ENCODE peak calls at places on chromosome 22, in nine cellular contexts. L is RWPE1; Q is CD8-positive, alpha-beta memory T cell; Y is IMR-90; D is heart right ventricle; V is thoracic aorta; O is SK-N-MC; U is MM.1S; Z is HCT116. E is an unnamed sample.

GRCh38 chr22:45181240-45181639 is 17.5 kb downstream of the NUP50 start:
- DNase-seq in L (no peak), Q (no peak), Y (no peak), D (no peak), V (no peak), O (no peak), U (no peak), Z (no peak), E (no peak)

GRCh38 chr22:50236731-50237409 is 8.0 kb downstream of the TUBGCP6 start:
- DNase-seq in L (no peak), Q (no peak), Y (peak; percentile 17), D (no peak), V (no peak), O (no peak), U (peak; percentile 24), Z (no peak), E (no peak)

GRCh38 chr22:27842994-27843431 is 41.5 kb upstream of the MN1 start:
- DNase-seq in L (no peak), Q (no peak), Y (no peak), D (no peak), V (no peak), O (peak; percentile 91), U (no peak), Z (no peak), E (no peak)

GRCh38 chr22:30859714-30860095 is 108.9 kb downstream of the MORC2 start:
- DNase-seq in L (no peak), Q (no peak), Y (no peak), D (no peak), V (no peak), O (no peak), U (no peak), Z (no peak), E (no peak)

GRCh38 chr22:50678651-50679521 is 6.3 kb downstream of the SHANK3 start:
- DNase-seq in L (no peak), Q (no peak), Y (no peak), D (no peak), V (no peak), O (no peak), U (no peak), Z (no peak), E (no peak)

GRCh38 chr22:19641254-19641982 is 72.9 kb upstream of the SEPTIN5 start:
- DNase-seq in L (no peak), Q (no peak), Y (no peak), D (no peak), V (no peak), O (no peak), U (peak; percentile 14), Z (peak; percentile 19), E (no peak)

GRCh38 chr22:31556627-31557203 is 60.4 kb downstream of the SFI1 start:
- DNase-seq in L (peak; percentile 13), Q (no peak), Y (peak; percentile 46), D (no peak), V (no peak), O (no peak), U (peak; percentile 32), Z (peak; percentile 6), E (no peak)

GRCh38 chr22:21951931-21952465 is 650 bp downstream of the PPM1F start:
- DNase-seq in L (no peak), Q (no peak), Y (peak; percentile 53), D (no peak), V (no peak), O (no peak), U (peak; percentile 15), Z (no peak), E (no peak)

GRCh38 chr22:41535244-41535643 is 9.0 kb downstream of the POLR3H start:
- DNase-seq in L (no peak), Q (no peak), Y (no peak), D (no peak), V (no peak), O (no peak), U (no peak), Z (no peak), E (no peak)

GRCh38 chr22:28950567-28951411 is 67.4 kb downstream of the ZNRF3 start:
- DNase-seq in L (no peak), Q (no peak), Y (no peak), D (no peak), V (no peak), O (no peak), U (no peak), Z (no peak), E (no peak)

GRCh38 chr22:20887375-20887774 is 28.6 kb downstream of the SNAP29 start:
- DNase-seq in L (no peak), Q (no peak), Y (peak; percentile 49), D (no peak), V (no peak), O (no peak), U (no peak), Z (no peak), E (no peak)

DNA sequence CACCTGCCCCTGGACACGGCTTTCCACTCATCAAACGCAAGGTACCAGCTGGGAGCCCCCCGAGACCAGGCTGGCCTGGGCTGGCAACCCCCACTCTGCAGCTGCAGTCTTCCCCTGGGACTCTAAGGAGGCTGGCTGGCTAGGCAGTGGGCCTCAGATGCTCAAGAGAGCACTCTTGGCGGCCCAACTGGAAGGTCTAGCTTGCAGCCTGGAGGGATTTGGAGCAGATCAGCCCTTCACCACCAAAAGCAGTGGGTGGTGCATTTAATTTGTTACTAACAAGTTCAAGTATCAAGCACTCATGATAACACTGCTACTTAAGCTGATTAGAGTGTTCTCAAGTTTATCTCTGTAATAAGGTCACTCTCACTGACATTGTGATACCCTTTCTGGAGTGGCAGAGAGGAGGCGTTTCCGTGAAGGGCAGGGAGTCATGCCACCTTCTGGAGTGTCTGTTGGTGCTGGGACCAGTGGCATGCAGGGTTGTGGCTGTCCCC is 21.5 kb downstream of the C22orf23 start:
- DNase-seq in L (no peak), Q (no peak), Y (no peak), D (no peak), V (no peak), O (no peak), U (no peak), Z (no peak), E (no peak)
- H3K27ac ChIP-seq in L (peak overlapping the region; percentile 82), Q (no peak overlapping the region), Y (no peak overlapping the region), D (no peak overlapping the region), V (no peak overlapping the region), O (no peak overlapping the region), U (no peak overlapping the region), Z (no peak overlapping the region), E (peak overlapping the region; percentile 46)

DNA sequence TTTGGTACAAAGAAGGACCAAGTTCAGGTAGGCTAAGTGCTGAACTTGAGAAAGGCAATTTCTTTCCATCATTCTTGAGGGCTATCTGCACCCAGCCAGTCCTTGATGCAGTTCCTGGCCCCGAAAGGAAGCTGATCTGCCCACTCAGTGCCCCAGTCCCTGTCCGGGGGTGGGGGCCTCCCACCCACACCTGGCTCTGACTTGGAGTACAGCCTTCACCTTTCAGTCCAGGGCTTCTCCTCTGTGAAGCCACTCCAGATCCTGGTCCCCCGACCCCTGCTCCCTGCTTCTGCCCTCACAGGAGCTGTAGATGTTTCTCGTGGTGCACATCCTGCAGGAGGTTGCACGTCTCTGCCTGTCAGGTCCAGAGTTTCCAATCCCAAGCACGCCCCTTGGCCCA is 75.2 kb downstream of the BCR start:
- DNase-seq in L (no peak), Q (no peak), Y (no peak), D (no peak), V (no peak), O (no peak), U (no peak), Z (no peak), E (no peak)
- H3K27ac ChIP-seq in L (peak overlapping the region; percentile 91), Q (no peak overlapping the region), Y (no peak overlapping the region), D (no peak overlapping the region), V (peak overlapping the region; percentile 92), O (no peak overlapping the region), U (no peak overlapping the region), Z (no peak overlapping the region), E (no peak overlapping the region)

GRCh38 chr22:40276877-40277823 is 69.2 kb upstream of the ADSL start:
- DNase-seq in L (peak; percentile 8), Q (no peak), Y (peak; percentile 51), D (peak; percentile 38), V (no peak), O (no peak), U (no peak), Z (no peak), E (no peak)
- H3K27ac ChIP-seq in L (no peak overlapping the region), Q (no peak overlapping the region), Y (peak overlapping the region; percentile 73), D (peak overlapping the region; percentile 56), V (peak overlapping the region; percentile 82), O (no peak overlapping the region), U (no peak overlapping the region), Z (no peak overlapping the region), E (peak overlapping the region; percentile 56)

DNA sequence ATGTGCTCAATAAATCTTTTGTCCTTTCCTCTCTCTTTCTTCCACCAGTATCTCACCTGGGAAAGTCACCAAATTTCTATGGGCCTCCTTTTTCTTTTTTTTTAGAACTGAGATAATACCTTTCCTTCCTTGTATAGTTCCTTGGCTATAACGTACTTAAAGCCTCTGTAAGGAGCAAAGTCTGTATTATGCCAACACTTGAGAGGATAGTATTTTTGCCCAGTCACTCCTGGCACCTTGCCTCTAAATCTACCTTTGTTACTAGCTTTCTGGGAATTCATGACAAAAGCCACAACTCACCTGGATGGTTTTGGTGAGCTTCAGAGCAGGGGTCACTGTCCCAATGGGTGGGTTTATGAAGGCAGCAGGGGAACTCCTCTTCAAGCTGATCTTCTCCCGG is 12.2 kb downstream of the POLDIP3 start:
- DNase-seq in L (no peak), Q (no peak), Y (no peak), D (no peak), V (no peak), O (no peak), U (no peak), Z (no peak), E (no peak)
- H3K27ac ChIP-seq in L (peak overlapping the region; percentile 37), Q (no peak overlapping the region), Y (no peak overlapping the region), D (no peak overlapping the region), V (no peak overlapping the region), O (no peak overlapping the region), U (no peak overlapping the region), Z (no peak overlapping the region), E (no peak overlapping the region)

DNA sequence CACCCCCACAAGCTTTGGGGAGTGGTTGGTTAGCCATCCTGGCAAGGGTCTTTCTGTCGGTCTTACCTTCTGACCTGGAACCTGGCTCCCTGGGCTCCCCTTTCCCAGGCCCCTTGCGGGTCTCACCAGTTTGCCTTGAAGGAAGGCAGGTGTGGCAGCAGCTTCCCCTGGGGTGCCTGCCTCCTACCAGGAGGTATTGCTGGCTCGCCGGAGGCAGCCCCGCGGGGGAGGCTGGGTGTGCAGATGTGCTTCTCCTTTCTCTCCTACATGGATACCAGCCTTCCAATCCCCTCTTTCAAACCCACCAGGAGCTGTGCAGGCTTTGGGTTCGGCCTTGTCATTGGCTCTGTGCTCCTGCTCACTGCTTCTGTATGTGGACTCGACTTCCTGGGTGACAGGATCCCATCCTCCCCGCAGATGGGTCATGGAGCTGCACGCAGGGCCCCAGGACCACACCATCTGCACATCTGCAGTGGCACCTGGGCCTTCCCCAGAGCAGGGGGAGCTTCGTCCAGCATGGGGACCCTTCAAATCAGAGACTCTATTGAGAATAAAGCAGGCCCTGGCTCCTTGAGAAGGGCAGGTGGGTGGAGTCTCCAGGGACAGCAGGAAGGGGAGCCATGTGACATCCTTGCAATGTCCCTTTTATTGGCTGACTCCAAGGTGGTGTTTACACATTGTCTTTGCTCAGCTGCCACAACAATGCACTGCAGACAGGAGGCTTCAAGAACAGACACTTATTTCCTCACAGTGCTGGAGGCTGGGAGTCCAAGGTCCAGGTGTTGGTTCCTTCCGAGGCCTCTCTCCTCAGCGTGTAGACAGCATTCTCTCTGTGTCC is 592.0 kb downstream of the BRD1 start:
- DNase-seq in L (no peak), Q (no peak), Y (no peak), D (no peak), V (no peak), O (no peak), U (no peak), Z (no peak), E (no peak)
- H3K27ac ChIP-seq in L (no peak overlapping the region), Q (no peak overlapping the region), Y (no peak overlapping the region), D (no peak overlapping the region), V (no peak overlapping the region), O (no peak overlapping the region), U (no peak overlapping the region), Z (no peak overlapping the region), E (no peak overlapping the region)

E was measured in epithelial cell of prostate.